ENCODE peak calls at places on chromosomes 3 and 15, in ten cellular contexts. R, Q, O, H, W, U, L, K, D and Y are unnamed samples. For H3K36me3 and H3K4me1, the result is how much of the 10 kb centered on the place peaks cover.

GRCh38 chr3:101676765-101677435 is at the start of gene ZBTB11:
- DNase-seq in R (peak), Q (peak), O (peak), H (peak), W (peak), U (peak), L (peak), K (peak), D (peak), Y (peak)

GRCh38 chr15:31338879-31339557 is 12.4 kb downstream of the KLF13 start:
- DNase-seq in R (no peak), Q (peak), O (no peak), H (peak), W (peak), U (no peak), L (peak), K (peak), D (peak), Y (peak)

GRCh38 chr15:59364238-59364637 is 8.4 kb downstream of the MYO1E start:
- DNase-seq in R (no peak), Q (no peak), O (no peak), H (no peak), W (no peak), U (no peak), L (no peak), K (no peak), D (peak), Y (no peak)

GRCh38 chr15:49421991-49422390 is 1.1 kb upstream of the FGF7 start:
- DNase-seq in R (no peak), Q (peak), O (peak), H (peak), W (peak), U (peak), L (peak), K (peak), D (peak), Y (no peak)

GRCh38 chr15:77507911-77508310 is 87.2 kb downstream of the HMG20A start:
- DNase-seq in R (no peak), Q (no peak), O (no peak), H (peak), W (no peak), U (peak), L (no peak), K (peak), D (peak), Y (no peak)

GRCh38 chr3:141389703-141390102 is 21.4 kb downstream of the ZBTB38 start:
- DNase-seq in R (no peak), Q (no peak), O (no peak), H (no peak), W (no peak), U (no peak), L (no peak), K (no peak), D (no peak), Y (no peak)

GRCh38 chr15:77075528-77075927 is 4.6 kb upstream of the TSPAN3 start:
- DNase-seq in R (no peak), Q (no peak), O (no peak), H (no peak), W (no peak), U (no peak), L (no peak), K (no peak), D (peak), Y (no peak)

GRCh38 chr15:96893159-96893906 is 562.8 kb downstream of the NR2F2 start:
- DNase-seq in R (no peak), Q (no peak), O (no peak), H (no peak), W (peak), U (no peak), L (no peak), K (no peak), D (peak), Y (no peak)

GRCh38 chr3:158991146-158991705 is 189.4 kb downstream of the MFSD1 start:
- DNase-seq in R (peak), Q (no peak), O (no peak), H (peak), W (peak), U (no peak), L (peak), K (no peak), D (peak), Y (no peak)

GRCh38 chr15:31463521-31464102 is 137.0 kb downstream of the KLF13 start:
- DNase-seq in R (no peak), Q (no peak), O (no peak), H (no peak), W (no peak), U (no peak), L (no peak), K (no peak), D (no peak), Y (peak)

GRCh38 chr3:58560771-58561311 is 16.4 kb downstream of the FAM107A start:
- DNase-seq in R (peak), Q (no peak), O (no peak), H (peak), W (peak), U (no peak), L (no peak), K (no peak), D (peak), Y (no peak)

DNA sequence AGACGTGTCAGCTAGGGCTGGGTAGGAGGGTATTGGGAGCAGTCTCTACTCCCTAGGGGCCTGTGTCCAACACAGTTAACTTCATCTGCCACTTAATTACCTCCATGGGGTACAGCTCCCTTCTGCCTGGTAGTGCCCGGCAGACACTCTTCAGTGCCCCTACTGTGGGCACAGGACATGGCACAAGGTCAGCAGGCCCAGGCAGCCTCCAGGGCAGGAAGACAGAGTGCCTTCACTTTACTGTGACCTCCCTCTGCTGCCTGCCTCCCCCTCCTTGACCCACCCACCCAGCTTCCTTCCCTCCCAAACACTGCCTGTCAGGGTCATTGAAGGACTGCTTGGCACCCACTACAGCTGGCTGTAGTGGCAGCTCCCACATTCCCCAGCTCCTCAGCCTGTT is 6.5 kb upstream of the GRM2 start:
- DNase-seq in R (no peak), Q (no peak), O (no peak), H (no peak), W (no peak), U (no peak), L (no peak), K (no peak), D (no peak), Y (no peak)
- H3K36me3 ChIP-seq in R (under half), Q (under half), O (under half), H (under half), W (under half), U (under half), L (half or more), K (half or more), D (under half), Y (under half)

GRCh38 chr3:10453764-10454163 is 51.6 kb downstream of the ATP2B2 start:
- DNase-seq in R (no peak), Q (no peak), O (no peak), H (no peak), W (no peak), U (no peak), L (no peak), K (no peak), D (no peak), Y (no peak)
- H3K4me1 ChIP-seq in R (under half), Q (under half), O (under half), H (under half), W (under half), U (under half), L (under half), K (under half), D (under half), Y (under half)

DNA sequence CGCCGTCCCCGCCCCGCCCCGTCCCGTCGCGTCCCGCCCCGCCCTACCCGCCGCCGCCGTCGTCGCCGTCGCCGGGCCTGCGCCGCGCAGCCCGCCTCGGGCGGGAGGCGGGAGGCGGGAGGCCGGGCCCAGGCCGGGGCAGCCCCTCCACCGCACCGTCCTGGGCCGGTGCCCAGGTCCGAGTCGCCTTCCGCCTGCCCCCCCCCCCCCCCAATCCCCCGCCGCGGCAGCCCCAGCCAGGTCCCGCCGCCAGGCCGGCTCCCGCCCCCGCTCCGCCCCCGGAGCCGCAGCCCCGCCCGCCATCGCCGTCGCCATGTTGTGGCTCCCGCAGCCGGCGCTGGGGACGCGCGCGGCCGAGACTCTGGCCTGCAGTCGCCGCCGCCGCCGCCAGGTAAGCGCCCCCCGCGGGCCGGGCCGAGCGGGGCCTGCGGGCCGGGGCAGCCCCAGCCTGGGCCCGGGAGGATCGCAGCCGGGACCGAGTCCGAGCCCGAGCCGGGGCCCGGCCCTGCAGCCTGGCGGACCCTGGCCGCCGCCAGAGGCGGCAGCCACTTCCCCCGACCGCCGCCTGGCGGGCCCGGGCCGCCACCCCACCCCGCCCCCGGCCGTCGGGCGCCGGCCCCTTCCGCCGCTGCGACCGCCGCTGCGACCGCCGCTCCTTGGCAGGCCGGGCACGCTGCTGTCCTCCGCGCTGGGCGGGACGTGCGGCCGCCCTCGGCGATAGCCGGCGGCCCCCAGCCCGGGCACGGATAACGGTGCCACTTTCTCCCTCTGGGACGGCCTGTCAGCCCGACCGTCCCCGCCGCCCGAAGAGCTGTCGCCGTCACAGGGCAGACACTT is at the start of gene ZNF592:
- DNase-seq in R (peak), Q (peak), O (peak), H (peak), W (peak), U (no peak), L (peak), K (peak), D (peak), Y (peak)
- TF ChIP-seq CTCF in R (peak), Q (peak), O (no peak), H (peak), W (no peak), U (peak), L (no peak), K (peak), D (no peak), Y (no peak)

GRCh38 chr3:47431225-47431624 is 44.5 kb downstream of the SCAP start:
- DNase-seq in R (no peak), Q (no peak), O (no peak), H (no peak), W (no peak), U (no peak), L (no peak), K (no peak), D (no peak), Y (no peak)

GRCh38 chr3:47432673-47433072 is 43.1 kb downstream of the SCAP start:
- DNase-seq in R (no peak), Q (no peak), O (no peak), H (no peak), W (no peak), U (no peak), L (no peak), K (no peak), D (no peak), Y (no peak)

GRCh38 chr3:47436180-47436579 is 39.6 kb downstream of the SCAP start:
- DNase-seq in R (no peak), Q (no peak), O (no peak), H (no peak), W (no peak), U (no peak), L (no peak), K (no peak), D (no peak), Y (no peak)

GRCh38 chr3:47433796-47434195 is 41.9 kb downstream of the SCAP start:
- DNase-seq in R (no peak), Q (no peak), O (no peak), H (no peak), W (no peak), U (no peak), L (no peak), K (no peak), D (peak), Y (peak)

DNA sequence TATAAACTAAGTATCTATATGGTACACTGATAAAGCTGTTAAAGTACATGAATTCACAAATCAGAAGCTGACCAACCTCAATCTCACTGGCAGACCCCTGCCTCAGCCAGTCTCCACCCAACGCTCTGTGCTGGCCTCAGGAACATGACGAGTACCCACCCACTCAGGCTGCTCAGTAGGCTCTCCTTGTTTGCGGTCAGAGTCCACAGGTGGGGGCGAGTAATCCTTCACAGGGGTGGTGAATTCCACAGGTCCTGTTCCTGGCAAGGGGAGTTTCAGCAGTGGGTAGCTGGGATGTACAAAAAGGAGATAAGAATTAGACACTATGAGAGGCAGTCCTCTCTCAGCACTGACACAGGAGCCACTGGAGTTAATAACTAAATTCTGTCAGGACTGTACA is 40.9 kb downstream of the SCAP start:
- DNase-seq in R (no peak), Q (no peak), O (no peak), H (no peak), W (no peak), U (no peak), L (no peak), K (no peak), D (no peak), Y (peak)
- H3K36me3 ChIP-seq in R (under half), Q (under half), O (under half), H (under half), W (under half), U (under half), L (half or more), K (half or more), D (under half), Y (under half)